ENCODE peak calls at places on chromosomes 3 and 15, in seven cellular contexts. V, X, A, J, S, Y and F are unnamed samples.

GRCh38 chr15:67373266-67373665 is 118.7 kb downstream of the IQCH start:
- DNase-seq in J (no peak), X (no peak), S (no peak), A (no peak), Y (no peak), V (no peak), F (no peak)

GRCh38 chr3:146834917-146835316 is 229.8 kb upstream of the PLSCR5 start:
- DNase-seq in V (no peak), J (no peak), Y (no peak), S (no peak), A (no peak), X (no peak), F (no peak)

GRCh38 chr15:65376767-65377104 is 1.1 kb downstream of the IGDCC3 start:
- DNase-seq in A (no peak), S (no peak), V (peak; percentile 53), X (no peak), J (peak; percentile 10), Y (no peak), F (no peak)

GRCh38 chr3:178325330-178325729 is 210.9 kb upstream of the KCNMB2 start:
- DNase-seq in V (no peak), A (no peak), Y (no peak), S (no peak), X (no peak), J (no peak), F (no peak)

GRCh38 chr3:123301331-123302184 is 99.8 kb downstream of the SEC22A start:
- DNase-seq in X (no peak), Y (no peak), V (no peak), A (no peak), S (no peak), J (peak; percentile 8), F (no peak)

GRCh38 chr3:170975283-170976189 is 51.0 kb downstream of the SLC2A2 start:
- DNase-seq in X (no peak), V (no peak), S (no peak), J (no peak), Y (no peak), A (no peak), F (no peak)

GRCh38 chr15:59436774-59437472 is 1.1 kb upstream of the FAM81A start:
- DNase-seq in Y (no peak), V (peak; percentile 24), J (no peak), S (no peak), A (no peak), X (no peak), F (no peak)

GRCh38 chr15:68646156-68646555 is 67.4 kb downstream of the CORO2B start:
- DNase-seq in A (no peak), X (no peak), J (no peak), V (peak; percentile 40), Y (no peak), S (peak; percentile 45), F (no peak)

GRCh38 chr15:62957130-62957529 is 85.4 kb upstream of the TPM1 start:
- DNase-seq in V (no peak), J (no peak), S (no peak), X (no peak), A (no peak), Y (no peak), F (no peak)

GRCh38 chr3:192060160-192060783 is 599.3 kb downstream of the PYDC2 start:
- DNase-seq in Y (no peak), S (no peak), J (no peak), X (peak; percentile 94), V (peak; percentile 13), A (no peak), F (no peak)

GRCh38 chr15:75736256-75736655 is 23.6 kb upstream of the CSPG4 start:
- DNase-seq in S (no peak), A (no peak), X (no peak), Y (no peak), J (no peak), V (no peak), F (no peak)

GRCh38 chr3:169964176-169964575 is 2.4 kb upstream of the SEC62 start:
- DNase-seq in V (no peak), X (no peak), A (no peak), J (peak; percentile 28), Y (no peak), S (no peak), F (no peak)

GRCh38 chr3:58575986-58576652 is 1.1 kb downstream of the FAM107A start:
- DNase-seq in S (no peak), V (no peak), Y (peak; percentile 10), A (no peak), X (no peak), J (no peak), F (no peak)

GRCh38 chr3:18122264-18122663 is 302.9 kb downstream of the SATB1 start:
- DNase-seq in V (no peak), A (no peak), Y (no peak), X (no peak), S (no peak), J (no peak), F (no peak)

GRCh38 chr15:65132841-65133549 is 613 bp downstream of the PDCD7 start:
- DNase-seq in Y (no peak), A (peak; percentile 25), V (peak; percentile 70), S (peak; percentile 60), X (no peak), J (peak; percentile 54), F (no peak)

GRCh38 chr15:65904301-65904700 is 35.0 kb downstream of the RAB11A start:
- DNase-seq in S (no peak), Y (no peak), A (no peak), J (no peak), V (no peak), X (no peak), F (no peak)

GRCh38 chr3:67176396-67176795 is 178.3 kb downstream of the KBTBD8 start:
- DNase-seq in Y (no peak), S (no peak), A (no peak), X (no peak), V (no peak), J (no peak), F (no peak)

GRCh38 chr3:12486916-12487315 is 2.6 kb downstream of the TSEN2 start:
- DNase-seq in X (no peak), Y (no peak), V (no peak), A (no peak), J (no peak), S (no peak), F (no peak)

GRCh38 chr3:64612082-64612860 is 75.5 kb downstream of the ADAMTS9 start:
- DNase-seq in X (no peak), S (no peak), Y (no peak), A (no peak), V (no peak), J (peak; percentile 48), F (no peak)

GRCh38 chr15:45449878-45450277 is 71.5 kb upstream of the GATM start:
- DNase-seq in S (no peak), X (no peak), V (no peak), J (no peak), A (no peak), Y (no peak), F (no peak)

GRCh38 chr3:135800071-135800549 is 165.4 kb upstream of the PPP2R3A start:
- DNase-seq in J (no peak), Y (no peak), X (no peak), V (no peak), S (no peak), A (no peak), F (no peak)

GRCh38 chr3:14432996-14433572 is 30.7 kb downstream of the SLC6A6 start:
- DNase-seq in X (no peak), V (no peak), Y (no peak), A (peak; percentile 50), S (no peak), J (no peak), F (no peak)

GRCh38 chr15:61915640-61916039 is 144.6 kb downstream of the VPS13C start:
- DNase-seq in S (no peak), Y (no peak), X (no peak), A (no peak), J (peak; percentile 16), V (no peak), F (no peak)

GRCh38 chr3:64667138-64667537 is 20.7 kb downstream of the ADAMTS9 start:
- DNase-seq in X (no peak), Y (no peak), S (no peak), A (no peak), V (no peak), J (no peak), F (no peak)

GRCh38 chr3:11195201-11195600 is 40.9 kb downstream of the HRH1 start:
- DNase-seq in Y (no peak), X (no peak), S (no peak), V (no peak), A (no peak), J (no peak), F (no peak)

GRCh38 chr3:72224804-72225509 is 440.0 kb upstream of the PROK2 start:
- DNase-seq in X (no peak), Y (no peak), V (no peak), A (no peak), J (no peak), S (no peak), F (no peak)

GRCh38 chr15:66778716-66779115 is 76.7 kb downstream of the SMAD6 start:
- DNase-seq in J (no peak), V (no peak), A (no peak), S (no peak), Y (no peak), X (no peak), F (no peak)

GRCh38 chr3:46861293-46861995 is 1.8 kb downstream of the MYL3 start:
- DNase-seq in A (no peak), Y (no peak), S (peak; percentile 47), X (no peak), V (peak; percentile 1), J (no peak), F (no peak)

GRCh38 chr3:16177962-16178627 is 3.6 kb downstream of the GALNT15 start:
- DNase-seq in A (peak; percentile 49), Y (no peak), X (no peak), J (peak; percentile 82), S (peak; percentile 93), V (peak; percentile 90), F (no peak)